ENCODE peak calls at places on chromosomes 2 and 18, in eight cellular contexts. G, T, V, H, Z, N, B and E are unnamed samples.

GRCh38 chr2:231104115-231104713 is 20.6 kb downstream of the HTR2B start:
- DNase-seq in G (peak), T (peak), V (peak), H (no peak), Z (peak), N (peak), B (no peak), E (peak)

GRCh38 chr2:148812306-148812705 is 62.7 kb upstream of the KIF5C start:
- DNase-seq in G (peak), T (no peak), V (no peak), H (no peak), Z (peak), N (peak), B (no peak), E (no peak)

GRCh38 chr18:2547477-2548087 is 23.7 kb downstream of the METTL4 start:
- DNase-seq in G (peak), T (peak), V (peak), H (no peak), Z (peak), N (peak), B (no peak), E (peak)

GRCh38 chr2:2104331-2104730 is 226.7 kb downstream of the MYT1L start:
- DNase-seq in G (no peak), T (no peak), V (no peak), H (no peak), Z (no peak), N (no peak), B (no peak), E (no peak)

GRCh38 chr2:9836074-9836473 is 7.2 kb upstream of the TAF1B start:
- DNase-seq in G (no peak), T (no peak), V (no peak), H (peak), Z (no peak), N (no peak), B (no peak), E (no peak)

GRCh38 chr2:212908682-212909435 is 242.6 kb downstream of the IKZF2 start:
- DNase-seq in G (no peak), T (no peak), V (no peak), H (no peak), Z (peak), N (peak), B (no peak), E (no peak)

GRCh38 chr2:100840519-100840918 is 20.6 kb downstream of the NPAS2 start:
- DNase-seq in G (no peak), T (no peak), V (no peak), H (no peak), Z (peak), N (no peak), B (no peak), E (no peak)

GRCh38 chr2:137689549-137689948 is 274.7 kb upstream of the HNMT start:
- DNase-seq in G (no peak), T (no peak), V (no peak), H (no peak), Z (peak), N (no peak), B (no peak), E (no peak)

GRCh38 chr2:82320296-82320695 is 2015.7 kb upstream of the LRRTM1 start:
- DNase-seq in G (no peak), T (no peak), V (no peak), H (no peak), Z (no peak), N (no peak), B (no peak), E (no peak)

GRCh38 chr18:27143580-27144287 is 41.4 kb downstream of the CHST9 start:
- DNase-seq in G (no peak), T (no peak), V (no peak), H (no peak), Z (no peak), N (peak), B (no peak), E (no peak)

GRCh38 chr2:180707867-180708205 is 272.6 kb upstream of the UBE2E3 start:
- DNase-seq in G (peak), T (no peak), V (peak), H (peak), Z (peak), N (peak), B (no peak), E (no peak)

GRCh38 chr2:36486546-36487044 is 111.4 kb downstream of the FEZ2 start:
- DNase-seq in G (peak), T (no peak), V (no peak), H (peak), Z (peak), N (peak), B (no peak), E (no peak)

GRCh38 chr2:234091432-234091879 is 41.0 kb downstream of the SPP2 start:
- DNase-seq in G (no peak), T (no peak), V (peak), H (peak), Z (no peak), N (peak), B (no peak), E (no peak)

GRCh38 chr2:151534001-151534400 is 124.3 kb downstream of the RIF1 start:
- DNase-seq in G (no peak), T (no peak), V (no peak), H (no peak), Z (no peak), N (no peak), B (no peak), E (no peak)

GRCh38 chr2:202104286-202104870 is 31.3 kb downstream of the KIAA2012 start:
- DNase-seq in G (peak), T (peak), V (peak), H (peak), Z (peak), N (peak), B (no peak), E (peak)

GRCh38 chr18:59874166-59874565 is 25.6 kb upstream of the PMAIP1 start:
- DNase-seq in G (peak), T (no peak), V (peak), H (peak), Z (peak), N (peak), B (no peak), E (no peak)

GRCh38 chr2:21103274-21103891 is 20.4 kb upstream of the TDRD15 start:
- DNase-seq in G (no peak), T (no peak), V (no peak), H (no peak), Z (no peak), N (no peak), B (no peak), E (no peak)

GRCh38 chr2:12192762-12193161 is 446.3 kb downstream of the LPIN1 start:
- DNase-seq in G (no peak), T (no peak), V (no peak), H (no peak), Z (no peak), N (no peak), B (no peak), E (no peak)

GRCh38 chr2:177538323-177538722 is 145.8 kb downstream of the AGPS start:
- DNase-seq in G (no peak), T (no peak), V (no peak), H (no peak), Z (no peak), N (no peak), B (no peak), E (no peak)

GRCh38 chr2:229775614-229776313 is 61.4 kb upstream of the DNER start:
- DNase-seq in G (peak), T (no peak), V (no peak), H (no peak), Z (no peak), N (no peak), B (no peak), E (no peak)

GRCh38 chr18:6627621-6628020 is 101.9 kb upstream of the ARHGAP28 start:
- DNase-seq in G (peak), T (no peak), V (no peak), H (no peak), Z (peak), N (peak), B (no peak), E (no peak)

GRCh38 chr2:166632616-166633015 is 138.6 kb upstream of the SCN7A start:
- DNase-seq in G (peak), T (no peak), V (no peak), H (no peak), Z (peak), N (peak), B (no peak), E (peak)